ENCODE peak calls at places on chromosomes 3 and 15, in eight cellular contexts. Y, L, W, P, B, J, R and E are unnamed samples.

GRCh38 chr3:148255981-148256969 is 441.4 kb upstream of the AGTR1 start:
- DNase-seq in Y (no peak), L (no peak), W (no peak), P (no peak), B (no peak), J (no peak), R (no peak), E (no peak)

GRCh38 chr15:90365414-90366055 is 13.5 kb downstream of the ZNF774 start:
- DNase-seq in Y (no peak), L (no peak), W (no peak), P (no peak), B (no peak), J (no peak), R (no peak), E (no peak)

GRCh38 chr3:63585927-63586326 is 66.5 kb upstream of the SNTN start:
- DNase-seq in Y (no peak), L (no peak), W (no peak), P (no peak), B (no peak), J (no peak), R (no peak), E (no peak)

GRCh38 chr3:45981321-45982038 is 14.1 kb downstream of the FYCO1 start:
- DNase-seq in Y (no peak), L (no peak), W (peak), P (no peak), B (peak), J (no peak), R (no peak), E (no peak)

GRCh38 chr3:56706629-56707028 is 23.6 kb upstream of the TASOR start:
- DNase-seq in Y (no peak), L (no peak), W (no peak), P (no peak), B (no peak), J (no peak), R (no peak), E (no peak)

GRCh38 chr3:134371542-134372324 is 2.5 kb downstream of the AMOTL2 start:
- DNase-seq in Y (no peak), L (no peak), W (peak), P (no peak), B (peak), J (no peak), R (no peak), E (no peak)

GRCh38 chr15:71647479-71647792 is 162.9 kb upstream of the NR2E3 start:
- DNase-seq in Y (no peak), L (no peak), W (no peak), P (no peak), B (no peak), J (no peak), R (no peak), E (no peak)

GRCh38 chr3:197050511-197050910 is 20.9 kb upstream of the MELTF start:
- DNase-seq in Y (no peak), L (no peak), W (no peak), P (no peak), B (no peak), J (peak), R (no peak), E (no peak)

GRCh38 chr15:68408971-68409370 is 23.0 kb downstream of the ITGA11 start:
- DNase-seq in Y (no peak), L (no peak), W (no peak), P (no peak), B (no peak), J (no peak), R (no peak), E (no peak)

GRCh38 chr3:193851941-193852674 is 259.1 kb downstream of the OPA1 start:
- DNase-seq in Y (peak), L (no peak), W (no peak), P (no peak), B (no peak), J (no peak), R (no peak), E (no peak)

GRCh38 chr3:55911256-55911655 is 424.1 kb upstream of the WNT5A start:
- DNase-seq in Y (no peak), L (no peak), W (no peak), P (no peak), B (no peak), J (no peak), R (no peak), E (no peak)

GRCh38 chr3:187987919-187988318 is 166.0 kb upstream of the LPP start:
- DNase-seq in Y (no peak), L (no peak), W (no peak), P (no peak), B (no peak), J (no peak), R (no peak), E (peak)

GRCh38 chr3:134077649-134078081 is 47.9 kb upstream of the SLCO2A1 start:
- DNase-seq in Y (no peak), L (no peak), W (peak), P (no peak), B (no peak), J (no peak), R (no peak), E (peak)

GRCh38 chr15:68565701-68566100 is 13.1 kb upstream of the CORO2B start:
- DNase-seq in Y (no peak), L (no peak), W (no peak), P (no peak), B (no peak), J (no peak), R (no peak), E (no peak)

GRCh38 chr3:31092748-31093607 is 198.5 kb upstream of the GADL1 start:
- DNase-seq in Y (no peak), L (no peak), W (peak), P (no peak), B (peak), J (no peak), R (no peak), E (no peak)

GRCh38 chr3:58471025-58471887 is 20.6 kb upstream of the KCTD6 start:
- DNase-seq in Y (peak), L (peak), W (peak), P (peak), B (peak), J (no peak), R (peak), E (peak)

GRCh38 chr15:59052915-59053407 is 52.0 kb upstream of the CCNB2 start:
- DNase-seq in Y (no peak), L (no peak), W (no peak), P (no peak), B (no peak), J (no peak), R (no peak), E (no peak)

GRCh38 chr3:7371693-7372572 is 511.0 kb downstream of the GRM7 start:
- DNase-seq in Y (no peak), L (no peak), W (no peak), P (peak), B (no peak), J (no peak), R (no peak), E (no peak)